ENCODE peak calls at places on chromosomes 16 and 17, in seven cellular contexts. T, A, J, V, L, D and W are unnamed samples.

GRCh38 chr16:2853531-2854073 is 4.4 kb downstream of the PRSS22 start:
- DNase-seq in T (no peak), A (no peak), J (no peak), V (no peak), L (no peak), D (no peak), W (no peak)

GRCh38 chr17:17672453-17673368 is 8.5 kb upstream of the RAI1 start:
- DNase-seq in T (no peak), A (no peak), J (no peak), V (no peak), L (no peak), D (peak), W (no peak)

GRCh38 chr17:2713881-2714280 is 2.3 kb upstream of the CLUH start:
- DNase-seq in T (no peak), A (no peak), J (no peak), V (no peak), L (no peak), D (no peak), W (no peak)

GRCh38 chr16:17470002-17470870 is 524 bp downstream of the XYLT1 start:
- DNase-seq in T (no peak), A (no peak), J (no peak), V (no peak), L (peak), D (peak), W (no peak)

GRCh38 chr16:78742501-78743283 is 643.2 kb downstream of the WWOX start:
- DNase-seq in T (no peak), A (no peak), J (no peak), V (peak), L (no peak), D (peak), W (no peak)

GRCh38 chr17:42474270-42474669 is 15.6 kb downstream of the ATP6V0A1 start:
- DNase-seq in T (no peak), A (no peak), J (no peak), V (no peak), L (no peak), D (no peak), W (no peak)

GRCh38 chr16:66881014-66881417 is 701 bp downstream of the PDP2 start:
- DNase-seq in T (no peak), A (no peak), J (no peak), V (no peak), L (no peak), D (no peak), W (no peak)

GRCh38 chr16:79003026-79003617 is 597.4 kb downstream of the MAF start:
- DNase-seq in T (no peak), A (no peak), J (no peak), V (no peak), L (no peak), D (no peak), W (no peak)

GRCh38 chr17:59851431-59852375 is 41.0 kb downstream of the TUBD1 start:
- DNase-seq in T (no peak), A (no peak), J (peak), V (no peak), L (no peak), D (no peak), W (no peak)

GRCh38 chr17:63930951-63931575 is 1.1 kb downstream of the CD79B start:
- DNase-seq in T (no peak), A (peak), J (peak), V (peak), L (peak), D (no peak), W (no peak)

GRCh38 chr16:61295311-61295710 is 740.9 kb downstream of the CDH8 start:
- DNase-seq in T (no peak), A (no peak), J (no peak), V (no peak), L (no peak), D (no peak), W (no peak)

GRCh38 chr17:27339836-27340550 is 46.1 kb downstream of the WSB1 start:
- DNase-seq in T (no peak), A (no peak), J (no peak), V (no peak), L (no peak), D (no peak), W (no peak)

GRCh38 chr17:40298726-40299125 is 10.3 kb upstream of the RARA start:
- DNase-seq in T (no peak), A (no peak), J (peak), V (no peak), L (no peak), D (no peak), W (no peak)

GRCh38 chr17:65423346-65424140 is 137.9 kb downstream of the AXIN2 start:
- DNase-seq in T (no peak), A (no peak), J (no peak), V (no peak), L (no peak), D (no peak), W (no peak)

GRCh38 chr17:17503566-17504130 is 7.5 kb upstream of the RASD1 start:
- DNase-seq in T (no peak), A (peak), J (peak), V (no peak), L (no peak), D (no peak), W (no peak)

GRCh38 chr16:34050787-34051320 is 591.4 kb downstream of the TP53TG3F start:
- DNase-seq in T (no peak), A (no peak), J (no peak), V (no peak), L (no peak), D (no peak), W (no peak)

GRCh38 chr17:16991349-16992009 is 19.6 kb upstream of the TNFRSF13B start:
- DNase-seq in T (peak), A (peak), J (peak), V (peak), L (peak), D (peak), W (peak)

GRCh38 chr17:50149425-50150353 is 788 bp downstream of the PPP1R9B start:
- DNase-seq in T (no peak), A (peak), J (peak), V (no peak), L (no peak), D (peak), W (no peak)

GRCh38 chr17:2087597-2088211 is 32.8 kb downstream of the HIC1 start:
- DNase-seq in T (no peak), A (peak), J (peak), V (no peak), L (no peak), D (no peak), W (no peak)

GRCh38 chr16:20889625-20890275 is 10.4 kb downstream of the DCUN1D3 start:
- DNase-seq in T (no peak), A (no peak), J (no peak), V (no peak), L (no peak), D (no peak), W (no peak)

GRCh38 chr16:86894168-86894567 is 315.8 kb downstream of the FOXL1 start:
- DNase-seq in T (no peak), A (peak), J (no peak), V (no peak), L (no peak), D (no peak), W (no peak)

DNA sequence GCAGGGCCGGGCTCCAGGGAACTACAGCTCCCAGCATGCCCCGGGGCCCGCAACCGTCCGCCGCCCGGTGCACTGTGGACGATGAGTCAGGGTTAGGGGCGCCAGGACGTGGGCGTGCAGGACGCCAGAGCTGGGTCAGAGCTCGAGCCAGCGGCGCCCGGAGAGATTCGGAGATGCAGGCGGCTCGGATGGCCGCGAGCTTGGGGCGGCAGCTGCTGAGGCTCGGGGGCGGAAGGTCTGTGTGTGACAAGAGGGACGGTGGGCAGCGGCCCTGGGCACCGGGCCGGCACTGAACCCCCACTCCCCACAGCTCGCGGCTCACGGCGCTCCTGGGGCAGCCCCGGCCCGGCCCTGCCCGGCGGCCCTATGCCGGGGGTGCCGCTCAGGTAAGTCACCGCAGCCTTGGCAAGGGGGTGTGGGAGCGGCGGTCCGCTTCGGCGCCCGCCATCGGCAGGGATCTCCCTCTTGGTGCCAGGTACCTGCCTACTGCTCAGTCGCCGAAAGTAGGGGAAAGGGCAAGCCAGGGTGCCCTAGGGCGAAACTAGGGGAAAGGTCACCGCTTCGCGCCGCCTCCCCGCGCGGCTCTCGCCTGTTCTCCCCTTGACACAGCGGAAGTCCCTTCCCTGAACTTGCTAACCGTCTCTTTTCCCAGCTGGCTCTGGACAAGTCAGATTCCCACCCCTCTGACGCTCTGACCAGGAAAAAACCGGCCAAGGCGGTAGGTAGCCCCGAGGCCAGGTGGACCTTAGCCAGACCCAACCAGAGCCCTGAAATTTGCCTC is at the start of the genes ACADVL and DLG4:
- DNase-seq in T (peak), A (peak), J (peak), V (peak), L (peak), D (peak), W (peak)
- TF ChIP-seq CTCF in T (no peak), A (no peak), J (no peak), V (peak), L (no peak), D (no peak), W (no peak)

GRCh38 chr17:81538651-81539570 is 10.7 kb downstream of the FSCN2 start:
- DNase-seq in T (no peak), A (no peak), J (no peak), V (no peak), L (no peak), D (no peak), W (no peak)
- TF ChIP-seq CTCF in T (no peak), A (no peak), J (no peak), V (no peak), L (no peak), D (no peak), W (no peak)

GRCh38 chr17:75752405-75753192 is 12.4 kb downstream of the GALK1 start:
- DNase-seq in T (no peak), A (no peak), J (no peak), V (no peak), L (no peak), D (no peak), W (no peak)

GRCh38 chr17:75754378-75755204 is 10.4 kb downstream of the GALK1 start:
- DNase-seq in T (no peak), A (no peak), J (no peak), V (no peak), L (no peak), D (no peak), W (no peak)

GRCh38 chr17:75755205-75755901 is 9.6 kb downstream of the GALK1 start:
- DNase-seq in T (no peak), A (no peak), J (no peak), V (no peak), L (no peak), D (no peak), W (no peak)

GRCh38 chr17:75753193-75753513 is 11.8 kb downstream of the GALK1 start:
- DNase-seq in T (no peak), A (no peak), J (no peak), V (no peak), L (no peak), D (no peak), W (no peak)

GRCh38 chr17:75753514-75754377 is 11.2 kb downstream of the GALK1 start:
- DNase-seq in T (peak), A (peak), J (peak), V (no peak), L (peak), D (peak), W (peak)
- TF ChIP-seq CTCF in T (no peak), A (peak), J (peak), V (peak), L (peak), D (peak), W (peak)

GRCh38 chr17:81200695-81201580 is 21.8 kb downstream of the CEP131 start:
- DNase-seq in T (no peak), A (no peak), J (peak), V (peak), L (no peak), D (peak), W (no peak)
- TF ChIP-seq CTCF in T (peak), A (peak), J (peak), V (peak), L (peak), D (peak), W (peak)

GRCh38 chr17:4786516-4786915 is 352 bp upstream of the VMO1 start:
- DNase-seq in T (no peak), A (no peak), J (peak), V (no peak), L (no peak), D (no peak), W (no peak)
- TF ChIP-seq CTCF in T (no peak), A (no peak), J (no peak), V (no peak), L (no peak), D (no peak), W (no peak)

GRCh38 chr17:75617218-75617617 is 16.0 kb upstream of the SMIM5 start:
- DNase-seq in T (no peak), A (no peak), J (no peak), V (no peak), L (no peak), D (no peak), W (no peak)
- TF ChIP-seq CTCF in T (no peak), A (no peak), J (no peak), V (no peak), L (no peak), D (no peak), W (no peak)

GRCh38 chr16:84740596-84741071 is 40.8 kb downstream of the USP10 start:
- DNase-seq in T (no peak), A (no peak), J (no peak), V (no peak), L (no peak), D (no peak), W (no peak)
- TF ChIP-seq CTCF in T (no peak), A (no peak), J (no peak), V (no peak), L (no peak), D (no peak), W (no peak)

DNA sequence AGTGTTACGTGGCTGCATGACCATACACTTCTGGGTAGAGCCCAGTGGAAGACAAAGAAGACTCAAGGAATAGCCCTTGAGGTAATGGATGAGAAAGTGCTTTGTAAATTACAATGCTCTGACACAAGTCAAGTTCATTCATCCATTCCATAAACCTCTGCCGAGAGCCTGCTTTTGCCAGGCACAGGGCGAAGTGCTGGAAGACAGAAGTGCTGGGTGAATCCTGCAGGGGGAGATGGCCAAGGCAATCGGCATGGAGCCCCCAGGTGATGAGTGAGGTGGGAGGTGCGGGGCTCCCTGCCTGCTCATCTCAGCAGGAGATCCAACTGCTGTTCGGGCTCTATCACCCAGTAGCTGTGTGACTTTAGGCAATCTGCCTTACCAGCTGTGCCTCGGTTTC is 2.8 kb upstream of the SOCS3 start:
- DNase-seq in T (no peak), A (no peak), J (no peak), V (no peak), L (no peak), D (no peak), W (no peak)
- TF ChIP-seq CTCF in T (peak), A (no peak), J (peak), V (no peak), L (no peak), D (no peak), W (no peak)

DNA sequence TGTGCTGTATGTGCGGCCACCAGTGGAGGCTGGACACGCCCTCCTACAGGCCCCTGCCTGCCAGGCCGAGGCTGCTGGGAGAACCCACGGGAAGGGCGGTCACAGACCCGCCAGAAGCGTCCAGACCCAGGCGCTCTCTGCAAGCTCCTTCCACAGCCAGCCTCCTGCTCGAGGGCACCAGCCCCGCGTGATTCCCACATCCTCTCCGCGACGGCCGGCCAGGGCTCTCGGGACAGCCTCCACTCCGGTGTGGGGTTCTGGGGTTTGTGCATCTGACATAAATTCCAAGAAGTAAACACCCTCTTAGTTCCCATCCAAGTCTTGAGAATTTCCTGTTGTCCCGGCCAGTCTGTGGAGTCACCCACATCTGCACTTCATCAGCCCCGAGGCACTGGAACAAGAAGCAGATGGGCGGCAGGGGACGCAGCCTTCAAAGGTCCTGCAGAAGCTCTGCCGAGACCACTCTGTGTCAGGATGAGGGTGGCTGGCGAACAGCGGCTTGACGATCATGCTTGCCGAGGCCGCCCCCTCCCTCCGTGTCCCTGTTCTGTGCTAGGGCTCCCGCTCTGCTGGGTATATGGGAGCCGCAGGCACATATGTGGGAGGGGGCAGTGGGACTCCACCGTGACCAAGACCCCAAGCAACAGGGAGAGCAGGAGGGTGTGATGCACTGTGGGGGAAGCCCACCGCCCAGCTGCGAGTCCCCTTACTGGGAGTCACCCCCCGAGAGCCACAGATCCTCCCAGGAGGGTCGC is 2.4 kb upstream of the TMEM204 start:
- DNase-seq in T (no peak), A (no peak), J (peak), V (peak), L (no peak), D (no peak), W (no peak)
- TF ChIP-seq CTCF in T (no peak), A (no peak), J (no peak), V (no peak), L (no peak), D (no peak), W (no peak)

DNA sequence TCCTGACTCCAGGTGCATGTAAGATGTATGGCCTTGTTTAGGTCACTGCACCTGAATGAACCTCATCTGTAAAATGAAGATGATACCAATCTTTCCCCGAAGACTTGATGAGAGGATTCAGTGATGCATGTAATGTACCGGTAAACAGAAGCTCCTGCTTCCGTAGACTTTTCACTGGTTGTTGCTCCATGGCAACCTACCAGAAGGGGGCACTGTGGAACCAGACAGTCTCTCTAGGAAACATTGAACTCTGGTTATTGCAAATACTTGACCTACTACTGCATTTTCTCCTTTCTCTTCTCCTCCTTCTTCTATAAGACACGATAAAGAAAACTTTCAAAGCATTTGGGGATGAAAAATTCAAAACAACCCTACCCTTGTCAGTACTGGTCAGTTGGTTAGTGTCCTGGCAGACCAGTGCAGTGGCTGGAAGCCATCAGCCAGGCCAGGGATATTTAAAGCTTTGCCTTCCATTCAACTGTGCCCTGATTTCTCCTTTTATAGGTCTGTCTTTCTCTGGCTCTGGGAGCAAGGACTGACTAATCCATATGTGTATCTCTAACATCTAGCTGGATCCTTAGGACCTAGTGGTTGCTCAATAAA is 667.4 kb upstream of the SALL1 start:
- DNase-seq in T (no peak), A (no peak), J (peak), V (no peak), L (peak), D (peak), W (no peak)
- TF ChIP-seq CTCF in T (peak), A (peak), J (peak), V (no peak), L (peak), D (peak), W (peak)